ENCODE peak calls at places on chromosomes 1 and 21, in four cellular contexts. W is IMR-90, G is H9, H is H1. F is an unnamed sample.

GRCh38 chr1:15156807-15157380 is 3.3 kb downstream of the TMEM51 start:
- DNase-seq in W (no peak), G (peak; percentile 63), H (no peak), F (no peak)

GRCh38 chr21:39976805-39977204 is 109.6 kb downstream of the PCP4 start:
- DNase-seq in W (no peak), G (no peak), H (no peak), F (no peak)

GRCh38 chr1:240242601-240243144 is 151.0 kb downstream of the FMN2 start:
- DNase-seq in W (peak; percentile 80), G (no peak), H (no peak), F (peak; percentile 20)

GRCh38 chr1:31881698-31882000 is 56.5 kb downstream of the PTP4A2 start:
- DNase-seq in W (peak; percentile 16), G (no peak), H (no peak), F (no peak)

GRCh38 chr1:7002728-7003127 is 217.5 kb downstream of the CAMTA1 start:
- DNase-seq in W (no peak), G (no peak), H (no peak), F (peak; percentile 11)

GRCh38 chr1:179779645-179780272 is 36.7 kb downstream of the FAM163A start:
- DNase-seq in W (no peak), G (no peak), H (no peak), F (no peak)

GRCh38 chr1:109214695-109215623 is 1.2 kb downstream of the SARS1 start:
- DNase-seq in W (peak; percentile 95), G (no peak), H (no peak), F (peak; percentile 93)

GRCh38 chr1:109786531-109787021 is 22.9 kb upstream of the EPS8L3 start:
- DNase-seq in W (no peak), G (no peak), H (no peak), F (no peak)

GRCh38 chr1:241639040-241639652 is 1.0 kb downstream of the CHML start:
- DNase-seq in W (peak; percentile 23), G (no peak), H (no peak), F (no peak)

GRCh38 chr21:37593015-37593414 is 226.4 kb downstream of the DYRK1A start:
- DNase-seq in W (no peak), G (peak; percentile 93), H (peak; percentile 90), F (peak; percentile 99)

GRCh38 chr1:9724706-9725476 is 73.4 kb downstream of the PIK3CD start:
- DNase-seq in W (peak; percentile 47), G (peak; percentile 89), H (peak; percentile 88), F (peak; percentile 82)

GRCh38 chr1:35264861-35265260 is 3.6 kb upstream of the ZMYM4 start:
- DNase-seq in W (peak; percentile 35), G (peak; percentile 27), H (no peak), F (peak; percentile 82)

GRCh38 chr1:76770979-76771378 is 96.3 kb upstream of the ST6GALNAC5 start:
- DNase-seq in W (no peak), G (no peak), H (no peak), F (no peak)

GRCh38 chr1:235650341-235651169 is 971 bp upstream of the GNG4 start:
- DNase-seq in W (no peak), G (peak; percentile 77), H (peak; percentile 87), F (peak; percentile 60)

GRCh38 chr1:51574796-51575195 is 42.1 kb upstream of the OSBPL9 start:
- DNase-seq in W (no peak), G (no peak), H (no peak), F (no peak)

GRCh38 chr21:37370152-37371040 is 3.8 kb downstream of the DYRK1A start:
- DNase-seq in W (peak; percentile 85), G (no peak), H (no peak), F (no peak)

GRCh38 chr1:61253059-61253735 is 170.8 kb downstream of the NFIA start:
- DNase-seq in W (peak; percentile 17), G (no peak), H (no peak), F (no peak)

GRCh38 chr1:66788231-66788939 is 12.7 kb downstream of the INSL5 start:
- DNase-seq in W (no peak), G (no peak), H (no peak), F (no peak)

GRCh38 chr21:39141502-39141901 is 41.7 kb downstream of the PSMG1 start:
- DNase-seq in W (peak; percentile 73), G (no peak), H (no peak), F (no peak)

GRCh38 chr21:15036189-15036588 is 28.6 kb downstream of the NRIP1 start:
- DNase-seq in W (no peak), G (no peak), H (no peak), F (no peak)

GRCh38 chr21:15037894-15038293 is 26.9 kb downstream of the NRIP1 start:
- DNase-seq in W (no peak), G (no peak), H (no peak), F (no peak)

GRCh38 chr21:15031790-15032357 is 32.9 kb downstream of the NRIP1 start:
- DNase-seq in W (peak; percentile 68), G (no peak), H (no peak), F (no peak)

GRCh38 chr21:15037095-15037730 is 27.6 kb downstream of the NRIP1 start:
- DNase-seq in W (no peak), G (no peak), H (no peak), F (no peak)

GRCh38 chr21:15034126-15034848 is 30.5 kb downstream of the NRIP1 start:
- DNase-seq in W (peak; percentile 72), G (no peak), H (no peak), F (no peak)
- H3K9ac ChIP-seq in W (no peak overlapping the region), G (no peak overlapping the region), H (no peak overlapping the region), F (no peak overlapping the region)

DNA sequence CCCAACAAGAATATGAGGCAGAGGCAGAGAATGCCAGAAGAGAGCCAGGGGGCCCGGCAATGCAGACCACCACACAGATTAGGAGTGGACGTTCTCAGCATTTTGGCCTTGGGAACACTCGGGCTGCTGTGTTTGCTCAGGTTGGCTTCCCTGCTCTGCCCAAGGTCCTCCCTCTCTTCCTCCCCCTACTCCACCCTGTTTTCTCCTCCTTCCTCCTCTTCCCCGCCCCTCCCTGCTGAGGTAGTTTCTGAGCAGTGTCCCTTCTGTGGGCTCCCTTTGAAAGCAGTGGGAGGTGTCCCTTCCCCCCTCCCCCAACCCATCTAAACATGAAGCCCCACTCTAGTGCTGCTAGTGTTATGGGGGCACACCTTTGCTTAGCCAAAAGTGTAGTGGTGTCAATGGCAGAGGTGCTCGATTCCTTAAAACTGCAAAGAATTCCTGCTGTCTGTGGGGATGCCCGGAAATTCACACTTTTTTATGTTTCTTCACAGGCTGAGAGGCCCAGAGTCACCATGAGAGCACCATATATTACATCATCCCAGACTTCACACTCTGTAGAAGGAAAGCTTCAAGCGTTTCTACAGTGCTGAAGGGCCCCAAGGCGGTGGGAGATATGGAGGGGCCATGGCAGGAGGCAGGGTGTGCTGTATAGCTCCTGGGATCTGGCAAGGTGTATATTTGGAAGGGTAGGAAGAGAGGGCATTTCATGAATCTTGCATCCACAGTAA is at the start of gene HHIPL2:
- DNase-seq in W (no peak), G (no peak), H (no peak), F (peak; percentile 65)
- H4K5ac ChIP-seq in W (no peak within 1 kb of the TSS), G (no peak within 1 kb of the TSS), H (no peak within 1 kb of the TSS), F (no peak within 1 kb of the TSS)

GRCh38 chr1:155529929-155530328 is 32.7 kb downstream of the ASH1L start:
- DNase-seq in W (no peak), G (no peak), H (no peak), F (no peak)
- H4K8ac ChIP-seq in W (no peak overlapping the region), G (no peak overlapping the region), H (no peak overlapping the region), F (no peak overlapping the region)

GRCh38 chr1:168520052-168520751 is 23.6 kb downstream of the XCL2 start:
- DNase-seq in W (no peak), G (peak; percentile 40), H (no peak), F (peak; percentile 57)
- H3K9ac ChIP-seq in W (no peak overlapping the region), G (no peak overlapping the region), H (no peak overlapping the region), F (no peak overlapping the region)

GRCh38 chr1:233819042-233819441 is 85.4 kb upstream of the SLC35F3 start:
- DNase-seq in W (no peak), G (no peak), H (no peak), F (no peak)
- H4K5ac ChIP-seq in W (no peak overlapping the region), G (no peak overlapping the region), H (no peak overlapping the region), F (no peak overlapping the region)

GRCh38 chr1:53326598-53327182 is 1.2 kb downstream of the LRP8 start:
- DNase-seq in W (no peak), G (peak; percentile 49), H (no peak), F (peak; percentile 67)
- H4K8ac ChIP-seq in W (no peak overlapping the region), G (no peak overlapping the region), H (peak overlapping the region; percentile 92), F (no peak overlapping the region)

GRCh38 chr1:193185861-193186714 is at the start of gene B3GALT2:
- DNase-seq in W (peak; percentile 70), G (no peak), H (no peak), F (no peak)
- H3K9ac ChIP-seq in W (peak within 1 kb of the TSS; percentile 86), G (no peak within 1 kb of the TSS), H (no peak within 1 kb of the TSS), F (no peak within 1 kb of the TSS)